ENCODE peak calls at places on chromosomes 7 and 10, in five cellular contexts. B is germinal center, R is left colon, E is GM19239, D is left ventricle myocardium superior. Q is an unnamed sample.

GRCh38 chr10:131905279-131905595 is 4.4 kb downstream of the PPP2R2D start:
- DNase-seq in B (no peak), R (no peak), E (no peak), D (no peak), Q (no peak)

GRCh38 chr7:20220293-20220755 is 3.1 kb upstream of the MACC1 start:
- DNase-seq in B (no peak), R (no peak), E (no peak), D (no peak), Q (no peak)

GRCh38 chr7:77504951-77505350 is 32.1 kb upstream of the PTPN12 start:
- DNase-seq in B (no peak), R (no peak), E (no peak), D (no peak), Q (no peak)

GRCh38 chr10:97532935-97533671 is 34.4 kb downstream of the UBTD1 start:
- DNase-seq in B (no peak), R (no peak), E (no peak), D (no peak), Q (no peak)

GRCh38 chr10:95303535-95303934 is 12.7 kb upstream of the PDLIM1 start:
- DNase-seq in B (no peak), R (no peak), E (no peak), D (no peak), Q (no peak)

GRCh38 chr7:2926898-2927405 is 82.8 kb upstream of the GNA12 start:
- DNase-seq in B (no peak), R (no peak), E (no peak), D (peak), Q (peak)

GRCh38 chr10:21087476-21087875 is 190.4 kb upstream of the NEBL start:
- DNase-seq in B (no peak), R (no peak), E (no peak), D (no peak), Q (no peak)

GRCh38 chr7:4724648-4725013 is 42.5 kb downstream of the FOXK1 start:
- DNase-seq in B (peak), R (no peak), E (no peak), D (no peak), Q (no peak)

GRCh38 chr7:1245596-1245995 is 12.9 kb downstream of the UNCX start:
- DNase-seq in B (no peak), R (no peak), E (no peak), D (peak), Q (no peak)

GRCh38 chr7:75928600-75928939 is 13.6 kb downstream of the POR start:
- DNase-seq in B (no peak), R (no peak), E (no peak), D (no peak), Q (no peak)

GRCh38 chr10:101367569-101368453 is 13.8 kb downstream of the BTRC start:
- DNase-seq in B (no peak), R (no peak), E (no peak), D (no peak), Q (no peak)

Q was measured in NCI-H146.